ENCODE peak calls at places on chromosomes 16 and 17, in eight cellular contexts. O is activated naive CD4-positive, alpha-beta T cell; L is amniotic stem cell; Z is HTR-8/SVneo; M is uterus; D is hypothalamus; S is Calu3; H is NCI-H2171 treated with DMSO at 0.1 percent for 48 hours. P is an unnamed sample.

GRCh38 chr16:66372078-66372897 is 5.8 kb downstream of the CDH5 start:
- DNase-seq in O (no peak), L (no peak), Z (no peak), M (no peak), D (no peak), S (no peak), H (no peak), P (no peak)

GRCh38 chr17:76124582-76125390 is 16.3 kb downstream of the FOXJ1 start:
- DNase-seq in O (no peak), L (no peak), Z (no peak), M (no peak), D (no peak), S (no peak), H (no peak), P (no peak)

GRCh38 chr16:79811541-79811940 is 211.0 kb upstream of the MAF start:
- DNase-seq in O (no peak), L (no peak), Z (no peak), M (no peak), D (no peak), S (no peak), H (no peak), P (no peak)

GRCh38 chr16:72426416-72426815 is 254.5 kb upstream of the PMFBP1 start:
- DNase-seq in O (no peak), L (no peak), Z (no peak), M (no peak), D (no peak), S (no peak), H (peak; percentile 59), P (no peak)

GRCh38 chr17:3925684-3926537 is 9.6 kb upstream of the P2RX1 start:
- DNase-seq in O (no peak), L (no peak), Z (no peak), M (no peak), D (no peak), S (no peak), H (no peak), P (no peak)

GRCh38 chr17:69358688-69359596 is 32.0 kb upstream of the ABCA5 start:
- DNase-seq in O (no peak), L (no peak), Z (no peak), M (no peak), D (no peak), S (peak; percentile 28), H (peak; percentile 60), P (no peak)

GRCh38 chr16:84253173-84253572 is 13.4 kb upstream of the KCNG4 start:
- DNase-seq in O (no peak), L (no peak), Z (no peak), M (no peak), D (no peak), S (no peak), H (no peak), P (no peak)

GRCh38 chr17:45775148-45775547 is 9.0 kb upstream of the CRHR1 start:
- DNase-seq in O (no peak), L (no peak), Z (no peak), M (no peak), D (no peak), S (no peak), H (peak; percentile 85), P (no peak)

GRCh38 chr17:3810019-3810418 is 9.0 kb upstream of the ITGAE start:
- DNase-seq in O (no peak), L (no peak), Z (no peak), M (no peak), D (no peak), S (no peak), H (no peak), P (no peak)

GRCh38 chr17:17151055-17151454 is 55.1 kb downstream of the PLD6 start:
- DNase-seq in O (no peak), L (peak; percentile 68), Z (peak; percentile 68), M (no peak), D (no peak), S (no peak), H (no peak), P (no peak)

GRCh38 chr17:14311979-14312378 is 11.1 kb downstream of the HS3ST3B1 start:
- DNase-seq in O (no peak), L (no peak), Z (no peak), M (no peak), D (no peak), S (no peak), H (no peak), P (no peak)

GRCh38 chr17:67855504-67856324 is 30.4 kb downstream of the BPTF start:
- DNase-seq in O (no peak), L (no peak), Z (no peak), M (no peak), D (no peak), S (no peak), H (no peak), P (no peak)

GRCh38 chr17:34740936-34741515 is 161.6 kb downstream of the TMEM132E start:
- DNase-seq in O (no peak), L (no peak), Z (no peak), M (no peak), D (no peak), S (no peak), H (no peak), P (no peak)

GRCh38 chr17:39150795-39151679 is at the start of gene PLXDC1:
- DNase-seq in O (no peak), L (no peak), Z (no peak), M (no peak), D (no peak), S (peak; percentile 61), H (no peak), P (no peak)

GRCh38 chr17:40316571-40317344 is 7.8 kb downstream of the RARA start:
- DNase-seq in O (no peak), L (no peak), Z (peak; percentile 83), M (peak; percentile 83), D (no peak), S (peak; percentile 94), H (no peak), P (no peak)

GRCh38 chr17:39209317-39210092 is 9.4 kb downstream of the RPL19 start:
- DNase-seq in O (peak; percentile 66), L (no peak), Z (no peak), M (peak; percentile 79), D (peak; percentile 29), S (peak; percentile 81), H (peak; percentile 75), P (peak; percentile 63)

GRCh38 chr16:4749700-4750257 is 15.4 kb downstream of the DNAAF8 start:
- DNase-seq in O (no peak), L (no peak), Z (no peak), M (no peak), D (no peak), S (no peak), H (no peak), P (no peak)

GRCh38 chr16:2512920-2513404 is 790 bp upstream of the ATP6V0C start:
- DNase-seq in O (no peak), L (no peak), Z (no peak), M (no peak), D (no peak), S (no peak), H (peak; percentile 36), P (no peak)

GRCh38 chr17:50766222-50767023 is 895 bp downstream of the ANKRD40CL start:
- DNase-seq in O (no peak), L (no peak), Z (no peak), M (no peak), D (no peak), S (no peak), H (no peak), P (no peak)